ENCODE peak calls at places on chromosomes 13 and 19, in four cellular contexts. A, D, Q and O are unnamed samples.

GRCh38 chr19:32039446-32039845 is 306.0 kb upstream of the ZNF507 start:
- DNase-seq in A (no peak), D (no peak), Q (no peak), O (no peak)

GRCh38 chr13:109725995-109726637 is 60.3 kb downstream of the IRS2 start:
- DNase-seq in A (no peak), D (no peak), Q (no peak), O (no peak)

GRCh38 chr13:75049936-75050335 is 432.0 kb downstream of the TBC1D4 start:
- DNase-seq in A (no peak), D (no peak), Q (no peak), O (no peak)

GRCh38 chr19:45814166-45814780 is 835 bp downstream of the RSPH6A start:
- DNase-seq in A (no peak), D (no peak), Q (no peak), O (no peak)

GRCh38 chr19:40348961-40349507 is 539 bp downstream of the PLD3 start:
- DNase-seq in A (no peak), D (no peak), Q (peak), O (peak)

GRCh38 chr19:58544591-58545285 is 874 bp downstream of the TRIM28 start:
- DNase-seq in A (peak), D (peak), Q (no peak), O (peak)

GRCh38 chr13:106464076-106464475 is 71.4 kb downstream of the EFNB2 start:
- DNase-seq in A (no peak), D (no peak), Q (no peak), O (no peak)

GRCh38 chr13:113820813-113821651 is 42.8 kb downstream of the GAS6 start:
- DNase-seq in A (no peak), D (peak), Q (peak), O (no peak)

GRCh38 chr13:108428691-108429090 is 159.2 kb downstream of the TNFSF13B start:
- DNase-seq in A (no peak), D (no peak), Q (no peak), O (no peak)

GRCh38 chr19:48511321-48511731 is 309 bp downstream of the LMTK3 start:
- DNase-seq in A (no peak), D (no peak), Q (no peak), O (peak)

GRCh38 chr13:78689011-78689410 is 30.1 kb upstream of the OBI1 start:
- DNase-seq in A (no peak), D (no peak), Q (no peak), O (peak)

GRCh38 chr19:45045671-45046353 is 7.0 kb downstream of the CLASRP start:
- DNase-seq in A (no peak), D (no peak), Q (no peak), O (no peak)

GRCh38 chr19:46009530-46010510 is 13.0 kb downstream of the PGLYRP1 start:
- DNase-seq in A (peak), D (peak), Q (peak), O (peak)

GRCh38 chr13:50646070-50646469 is 197.4 kb downstream of the DLEU7 start:
- DNase-seq in A (no peak), D (no peak), Q (no peak), O (no peak)

GRCh38 chr19:4930664-4931063 is 21.4 kb downstream of the UHRF1 start:
- DNase-seq in A (no peak), D (no peak), Q (no peak), O (no peak)

GRCh38 chr13:43405457-43405856 is 381.3 kb downstream of the ENOX1 start:
- DNase-seq in A (no peak), D (peak), Q (no peak), O (no peak)

GRCh38 chr19:13071444-13072205 is 31.0 kb downstream of the LYL1 start:
- DNase-seq in A (no peak), D (no peak), Q (no peak), O (no peak)

GRCh38 chr13:73465629-73465974 is 406.8 kb downstream of the KLF5 start:
- DNase-seq in A (no peak), D (peak), Q (no peak), O (no peak)

GRCh38 chr13:111945086-111945485 is 121.9 kb upstream of the SOX1 start:
- DNase-seq in A (no peak), D (no peak), Q (no peak), O (no peak)

GRCh38 chr19:35743640-35744306 is 1.4 kb downstream of the U2AF1L4 start:
- DNase-seq in A (no peak), D (no peak), Q (no peak), O (no peak)

GRCh38 chr13:59532405-59532804 is 631.3 kb downstream of the DIAPH3 start:
- DNase-seq in A (no peak), D (no peak), Q (no peak), O (no peak)